ENCODE peak calls at places on chromosomes 3 and 15, in six cellular contexts. B, A, K, G, R and U are unnamed samples.

GRCh38 chr3:13202744-13203397 is 129.6 kb upstream of the IQSEC1 start:
- DNase-seq in R (no peak), G (no peak), B (no peak), K (no peak), A (no peak), U (no peak)

GRCh38 chr3:12903881-12904280 is 62.5 kb upstream of the RPL32 start:
- DNase-seq in R (no peak), K (no peak), B (no peak), A (no peak), G (no peak), U (no peak)

GRCh38 chr3:194134757-194135515 is 1.0 kb upstream of the HES1 start:
- DNase-seq in B (peak; percentile 99), G (peak; percentile 94), K (peak; percentile 88), A (peak; percentile 95), R (peak; percentile 93), U (peak; percentile 93)

GRCh38 chr15:80495406-80495942 is 91.3 kb downstream of the ARNT2 start:
- DNase-seq in R (no peak), G (no peak), K (no peak), A (no peak), B (no peak), U (no peak)

GRCh38 chr3:127637546-127637945 is 8.6 kb downstream of the PODXL2 start:
- DNase-seq in K (no peak), B (no peak), R (no peak), A (no peak), G (no peak), U (no peak)

GRCh38 chr3:20742903-20743302 is 556.9 kb upstream of the SGO1 start:
- DNase-seq in B (no peak), K (no peak), A (no peak), G (no peak), R (no peak), U (no peak)

GRCh38 chr15:101807345-101807945 is 4.1 kb downstream of the OR4F6 start:
- DNase-seq in A (no peak), R (no peak), K (peak; percentile 1), B (peak; percentile 17), G (no peak), U (no peak)

GRCh38 chr15:78308422-78309021 is 9.1 kb upstream of the SKIC8 start:
- DNase-seq in A (peak; percentile 61), K (peak; percentile 41), G (peak; percentile 75), B (peak; percentile 73), R (peak; percentile 56), U (peak; percentile 52)

GRCh38 chr3:172065967-172066762 is 26.8 kb downstream of the FNDC3B start:
- DNase-seq in B (peak; percentile 68), R (no peak), G (peak; percentile 52), K (peak; percentile 17), A (no peak), U (no peak)

GRCh38 chr3:179108091-179108490 is 36.5 kb upstream of the ZMAT3 start:
- DNase-seq in R (no peak), G (no peak), B (peak; percentile 67), A (no peak), K (peak; percentile 83), U (no peak)

GRCh38 chr15:55649058-55649423 is 60.9 kb upstream of the PYGO1 start:
- DNase-seq in K (peak; percentile 29), G (no peak), R (no peak), B (peak; percentile 29), A (no peak), U (no peak)

GRCh38 chr15:55893852-55894251 is 99.6 kb downstream of the NEDD4 start:
- DNase-seq in B (no peak), K (no peak), R (no peak), G (no peak), A (no peak), U (no peak)

GRCh38 chr3:57169872-57170623 is 4.9 kb upstream of the IL17RD start:
- DNase-seq in B (peak; percentile 77), A (peak; percentile 83), G (peak; percentile 69), R (peak; percentile 82), K (peak; percentile 45), U (peak; percentile 77)

GRCh38 chr3:46705751-46706572 is 4.8 kb downstream of the TMIE start:
- DNase-seq in B (peak; percentile 74), A (peak; percentile 14), G (peak; percentile 51), K (peak; percentile 42), R (no peak), U (no peak)

GRCh38 chr15:29401644-29402043 is 132.0 kb upstream of the NSMCE3 start:
- DNase-seq in B (no peak), K (no peak), R (no peak), G (no peak), A (no peak), U (no peak)

GRCh38 chr15:63231717-63232116 is 42.3 kb downstream of the RAB8B start:
- DNase-seq in B (no peak), K (no peak), G (no peak), R (no peak), A (no peak), U (no peak)

GRCh38 chr3:111473550-111473949 is 68.4 kb upstream of the CD96 start:
- DNase-seq in G (no peak), B (no peak), R (no peak), K (no peak), A (no peak), U (no peak)

GRCh38 chr3:8668216-8668615 is 23.6 kb upstream of the SSUH2 start:
- DNase-seq in G (no peak), R (no peak), A (no peak), B (peak; percentile 22), K (peak; percentile 30), U (no peak)

GRCh38 chr3:129975332-129976090 is 991 bp downstream of the TRH start:
- DNase-seq in B (no peak), R (peak; percentile 31), K (no peak), A (no peak), G (no peak), U (no peak)

GRCh38 chr15:66039117-66039860 is 170.0 kb downstream of the RAB11A start:
- DNase-seq in R (no peak), G (no peak), A (no peak), K (peak; percentile 33), B (peak; percentile 56), U (no peak)

GRCh38 chr15:78943692-78944091 is 1.2 kb downstream of the CTSH start:
- DNase-seq in A (no peak), R (no peak), G (no peak), K (no peak), B (no peak), U (no peak)

GRCh38 chr3:64332461-64333350 is 107.4 kb upstream of the PRICKLE2 start:
- DNase-seq in B (no peak), R (no peak), G (no peak), A (no peak), K (no peak), U (no peak)

GRCh38 chr3:38960953-38961622 is 90.7 kb downstream of the SCN11A start:
- DNase-seq in B (peak; percentile 66), K (peak; percentile 64), R (no peak), A (peak; percentile 33), G (peak; percentile 56), U (peak; percentile 28)

GRCh38 chr3:51873876-51874275 is 1.5 kb downstream of the IQCF5 start:
- DNase-seq in K (no peak), G (no peak), R (no peak), A (no peak), B (no peak), U (no peak)

GRCh38 chr15:28994830-28995180 is 109.0 kb downstream of the APBA2 start:
- DNase-seq in G (no peak), A (no peak), R (no peak), B (no peak), K (no peak), U (no peak)

GRCh38 chr15:31554261-31554660 is 227.6 kb downstream of the KLF13 start:
- DNase-seq in R (peak; percentile 45), K (no peak), B (no peak), G (no peak), A (peak; percentile 70), U (peak; percentile 67)

GRCh38 chr3:122245513-122246174 is 62.2 kb downstream of the CASR start:
- DNase-seq in K (peak; percentile 77), B (peak; percentile 42), R (no peak), A (no peak), G (no peak), U (no peak)

GRCh38 chr3:169029674-169030285 is 633.7 kb downstream of the MECOM start:
- DNase-seq in G (no peak), A (no peak), K (peak; percentile 63), R (no peak), B (peak; percentile 45), U (no peak)

DNA sequence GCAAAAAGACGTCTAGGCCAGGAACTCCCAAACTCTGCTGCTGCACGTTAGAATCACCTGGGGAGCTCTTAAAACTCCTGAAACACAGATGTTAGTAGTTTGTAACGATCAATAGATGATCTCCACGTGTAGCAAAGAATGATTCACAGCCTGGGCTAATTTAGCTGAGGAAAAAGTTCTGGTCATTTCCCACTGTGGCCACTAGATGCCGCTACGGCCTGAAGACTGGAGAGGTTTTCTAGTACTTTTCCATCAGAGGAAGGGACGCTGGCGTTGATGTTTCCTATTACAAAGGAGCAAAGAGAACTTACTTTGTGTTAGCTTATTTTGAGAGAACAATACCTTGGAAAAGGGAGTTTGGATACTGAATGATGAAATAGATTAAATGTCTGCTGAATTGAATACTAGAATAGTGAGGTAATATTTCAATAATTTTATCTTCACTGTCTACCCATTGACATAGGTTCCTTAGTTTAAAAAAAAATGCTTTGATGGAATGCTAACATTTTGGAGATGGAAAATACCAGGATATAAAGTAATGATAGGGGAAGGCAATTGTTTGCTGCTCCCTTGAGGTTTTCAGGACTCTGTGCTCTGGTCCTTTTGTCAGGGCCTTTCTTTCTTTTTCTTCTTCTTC is 159.1 kb downstream of the P3H2 start:
- DNase-seq in R (peak; percentile 70), A (peak; percentile 73), G (peak; percentile 82), K (peak; percentile 81), B (peak; percentile 83), U (peak; percentile 76)
- TF ChIP-seq CTCF in R (peak; percentile 91), A (peak; percentile 88), G (peak; percentile 75), K (peak; percentile 82), B (peak; percentile 96), U (peak; percentile 96)

GRCh38 chr3:187593347-187593850 is 76.8 kb downstream of the SST start:
- DNase-seq in B (no peak), G (no peak), R (no peak), A (no peak), K (no peak), U (no peak)

GRCh38 chr3:187591051-187591450 is 79.1 kb downstream of the SST start:
- DNase-seq in B (no peak), R (no peak), K (no peak), A (no peak), G (no peak), U (no peak)

DNA sequence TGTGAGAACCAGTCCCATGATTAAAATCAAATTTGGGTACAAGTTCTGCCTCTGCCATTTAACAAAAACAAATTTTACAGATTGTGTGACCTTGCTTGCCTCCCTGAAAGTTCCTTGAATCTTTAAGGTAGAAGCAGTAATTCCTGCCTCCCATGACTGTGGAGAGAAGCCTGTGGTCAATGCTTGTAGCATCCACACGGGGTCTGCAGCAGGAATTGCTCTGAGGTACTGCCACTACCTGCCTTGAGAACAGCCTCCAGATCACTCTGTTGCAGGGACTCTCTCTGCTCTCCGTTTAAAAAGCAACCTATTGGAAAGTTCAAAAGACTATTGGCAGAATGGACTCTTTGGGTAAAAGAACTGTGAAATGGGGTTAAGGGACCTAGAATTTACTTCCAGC is 75.9 kb downstream of the SST start:
- DNase-seq in A (no peak), R (no peak), B (no peak), G (no peak), K (no peak), U (no peak)
- TF ChIP-seq CTCF in A (no peak), R (no peak), B (no peak), G (no peak), K (no peak), U (no peak)

GRCh38 chr3:134397755-134398154 is 23.5 kb upstream of the AMOTL2 start:
- DNase-seq in G (no peak), A (no peak), K (no peak), B (no peak), R (no peak), U (no peak)
- TF ChIP-seq CTCF in G (no peak), A (no peak), K (no peak), B (no peak), R (no peak), U (no peak)

GRCh38 chr3:125075738-125076137 is 19.9 kb upstream of the HEG1 start:
- DNase-seq in A (no peak), B (no peak), R (no peak), G (no peak), K (no peak), U (no peak)
- TF ChIP-seq CTCF in A (no peak), B (no peak), R (no peak), G (no peak), K (no peak), U (no peak)